ENCODE peak calls at places on chromosomes 13 and 19, in six cellular contexts. One of them, this sample, is unnamed.
A peak's percentile ranks its signal among the peaks of the same experiment; 100 is the strongest.

GRCh38 chr19:54160948-54161347 is 1.4 kb upstream of the LENG1 start:
- DNase-seq in activated CD4-positive, alpha-beta T cell treated with anti-CD3 and anti-CD28 coated beads for 1 hour: no peak
- DNase-seq in progenitor cell of endocrine pancreas: no peak
- DNase-seq in naive B cell: no peak
- DNase-seq in breast epithelium: no peak
- DNase-seq in right cardiac atrium: peak; percentile 46
- DNase-seq in this sample: no peak

GRCh38 chr13:111968611-111969010 is 98.3 kb upstream of the SOX1 start:
- DNase-seq in right cardiac atrium: no peak
- DNase-seq in naive B cell: no peak
- DNase-seq in progenitor cell of endocrine pancreas: no peak
- DNase-seq in activated CD4-positive, alpha-beta T cell treated with anti-CD3 and anti-CD28 coated beads for 1 hour: no peak
- DNase-seq in breast epithelium: no peak
- DNase-seq in this sample: no peak

GRCh38 chr13:72230131-72230530 is 363.1 kb upstream of the DACH1 start:
- DNase-seq in progenitor cell of endocrine pancreas: no peak
- DNase-seq in right cardiac atrium: no peak
- DNase-seq in naive B cell: no peak
- DNase-seq in activated CD4-positive, alpha-beta T cell treated with anti-CD3 and anti-CD28 coated beads for 1 hour: no peak
- DNase-seq in breast epithelium: no peak
- DNase-seq in this sample: no peak

GRCh38 chr13:83547043-83547442 is 335.2 kb downstream of the SLITRK1 start:
- DNase-seq in right cardiac atrium: no peak
- DNase-seq in progenitor cell of endocrine pancreas: no peak
- DNase-seq in naive B cell: no peak
- DNase-seq in activated CD4-positive, alpha-beta T cell treated with anti-CD3 and anti-CD28 coated beads for 1 hour: no peak
- DNase-seq in breast epithelium: no peak
- DNase-seq in this sample: no peak

GRCh38 chr13:37385248-37385647 is 213.3 kb downstream of the POSTN start:
- DNase-seq in naive B cell: no peak
- DNase-seq in progenitor cell of endocrine pancreas: no peak
- DNase-seq in breast epithelium: no peak
- DNase-seq in right cardiac atrium: no peak
- DNase-seq in activated CD4-positive, alpha-beta T cell treated with anti-CD3 and anti-CD28 coated beads for 1 hour: no peak
- DNase-seq in this sample: no peak

GRCh38 chr19:41431426-41432386 is 4.5 kb upstream of the B3GNT8 start:
- DNase-seq in progenitor cell of endocrine pancreas: no peak
- DNase-seq in activated CD4-positive, alpha-beta T cell treated with anti-CD3 and anti-CD28 coated beads for 1 hour: no peak
- DNase-seq in breast epithelium: no peak
- DNase-seq in naive B cell: no peak
- DNase-seq in right cardiac atrium: peak; percentile 80
- DNase-seq in this sample: no peak

GRCh38 chr19:47032171-47032811 is 12.7 kb downstream of the NPAS1 start:
- DNase-seq in breast epithelium: no peak
- DNase-seq in activated CD4-positive, alpha-beta T cell treated with anti-CD3 and anti-CD28 coated beads for 1 hour: peak; percentile 58
- DNase-seq in right cardiac atrium: peak; percentile 70
- DNase-seq in progenitor cell of endocrine pancreas: peak; percentile 68
- DNase-seq in naive B cell: peak; percentile 52
- DNase-seq in this sample: peak; percentile 63

GRCh38 chr19:13160557-13160956 is 10.3 kb downstream of the IER2 start:
- DNase-seq in progenitor cell of endocrine pancreas: no peak
- DNase-seq in right cardiac atrium: no peak
- DNase-seq in breast epithelium: no peak
- DNase-seq in naive B cell: no peak
- DNase-seq in activated CD4-positive, alpha-beta T cell treated with anti-CD3 and anti-CD28 coated beads for 1 hour: no peak
- DNase-seq in this sample: no peak

GRCh38 chr19:18274776-18275356 is 614 bp upstream of the IQCN start:
- DNase-seq in activated CD4-positive, alpha-beta T cell treated with anti-CD3 and anti-CD28 coated beads for 1 hour: no peak
- DNase-seq in right cardiac atrium: peak; percentile 95
- DNase-seq in breast epithelium: peak; percentile 84
- DNase-seq in progenitor cell of endocrine pancreas: no peak
- DNase-seq in naive B cell: peak; percentile 62
- DNase-seq in this sample: no peak